ENCODE peak calls at places on chromosomes 7 and 10, in five cellular contexts. Z is tibial nerve, R is PC-9, N is HCT116, J is IMR-90. S is an unnamed sample. For H3K36me3, the result is how much of the 10 kb centered on the place peaks cover.

GRCh38 chr7:63043657-63044543 is 954.7 kb upstream of the ZNF722 start:
- DNase-seq in Z (no peak), R (no peak), N (no peak), J (no peak), S (no peak)

GRCh38 chr10:74825033-74825370 is 1.4 kb upstream of the KAT6B start:
- DNase-seq in Z (no peak), R (no peak), N (no peak), J (no peak), S (no peak)

GRCh38 chr10:104479906-104480579 is 126.4 kb downstream of the CFAP58 start:
- DNase-seq in Z (no peak), R (no peak), N (no peak), J (no peak), S (no peak)

GRCh38 chr10:110750931-110751330 is 106.8 kb downstream of the RBM20 start:
- DNase-seq in Z (no peak), R (no peak), N (no peak), J (no peak), S (no peak)

GRCh38 chr7:23247602-23248335 is 1.2 kb downstream of the GPNMB start:
- DNase-seq in Z (peak), R (no peak), N (no peak), J (no peak), S (no peak)

GRCh38 chr7:39228946-39229345 is 251.2 kb downstream of the POU6F2 start:
- DNase-seq in Z (no peak), R (no peak), N (no peak), J (peak), S (peak)

GRCh38 chr10:103553743-103554487 is 60.4 kb downstream of the NEURL1 start:
- DNase-seq in Z (no peak), R (no peak), N (no peak), J (no peak), S (no peak)

GRCh38 chr7:93011351-93012294 is 106.2 kb downstream of the SAMD9 start:
- DNase-seq in Z (no peak), R (no peak), N (no peak), J (peak), S (peak)

GRCh38 chr10:98267894-98268693 is at the start of gene LOXL4:
- DNase-seq in Z (no peak), R (no peak), N (no peak), J (no peak), S (no peak)

GRCh38 chr10:761376-761775 is 71.9 kb upstream of the DIP2C start:
- DNase-seq in Z (no peak), R (no peak), N (no peak), J (no peak), S (no peak)

GRCh38 chr7:107206706-107207105 is 37.9 kb downstream of the HBP1 start:
- DNase-seq in Z (no peak), R (no peak), N (no peak), J (no peak), S (no peak)

GRCh38 chr10:129193148-129193547 is 273.9 kb upstream of the MGMT start:
- DNase-seq in Z (no peak), R (no peak), N (no peak), J (no peak), S (no peak)

GRCh38 chr7:150665882-150666281 is 19.6 kb upstream of the GIMAP2 start:
- DNase-seq in Z (no peak), R (no peak), N (no peak), J (no peak), S (no peak)

GRCh38 chr7:1351881-1352625 is 107.2 kb downstream of the MICALL2 start:
- DNase-seq in Z (no peak), R (no peak), N (no peak), J (no peak), S (no peak)

GRCh38 chr10:484925-485661 is 204.4 kb downstream of the DIP2C start:
- DNase-seq in Z (no peak), R (no peak), N (no peak), J (no peak), S (no peak)

GRCh38 chr10:74223755-74224530 is 72.9 kb downstream of the ADK start:
- DNase-seq in Z (no peak), R (peak), N (peak), J (peak), S (peak)

GRCh38 chr7:147296986-147297385 is 1180.4 kb downstream of the CNTNAP2 start:
- DNase-seq in Z (no peak), R (no peak), N (no peak), J (no peak), S (no peak)

GRCh38 chr10:59536151-59536550 is 173.5 kb downstream of the SLC16A9 start:
- DNase-seq in Z (no peak), R (no peak), N (no peak), J (peak), S (peak)

GRCh38 chr7:111639894-111640293 is 77.6 kb upstream of the IMMP2L start:
- DNase-seq in Z (no peak), R (no peak), N (no peak), J (peak), S (peak)

GRCh38 chr10:21173964-21174669 is 277.0 kb upstream of the NEBL start:
- DNase-seq in Z (no peak), R (peak), N (peak), J (no peak), S (no peak)

GRCh38 chr7:85750454-85750949 is 563.6 kb upstream of the SEMA3D start:
- DNase-seq in Z (no peak), R (no peak), N (peak), J (peak), S (no peak)
- TF ChIP-seq CTCF in Z (peak), R (peak), N (peak), J (peak), S (peak)

GRCh38 chr10:32349968-32350738 is 3.2 kb upstream of the EPC1 start:
- DNase-seq in Z (no peak), R (no peak), N (no peak), J (no peak), S (no peak)

GRCh38 chr10:32347363-32347735 is 391 bp upstream of the EPC1 start:
- DNase-seq in Z (no peak), R (no peak), N (peak), J (no peak), S (no peak)

GRCh38 chr10:32349199-32349585 is 2.2 kb upstream of the EPC1 start:
- DNase-seq in Z (no peak), R (no peak), N (no peak), J (no peak), S (no peak)

GRCh38 chr10:32346551-32347362 is at the start of gene EPC1:
- DNase-seq in Z (peak), R (peak), N (peak), J (peak), S (peak)

GRCh38 chr10:32348297-32349198 is 1.6 kb upstream of the EPC1 start:
- DNase-seq in Z (no peak), R (peak), N (no peak), J (no peak), S (no peak)
- H3K4me3 ChIP-seq in Z (peak), R (peak), N (no peak), J (no peak), S (no peak)

GRCh38 chr7:26202019-26202985 is 757 bp downstream of the CBX3 start:
- DNase-seq in Z (peak), R (no peak), N (no peak), J (no peak), S (no peak)
- H3K36me3 ChIP-seq in Z (under half), R (half or more), N (half or more), J (under half), S (under half)

DNA sequence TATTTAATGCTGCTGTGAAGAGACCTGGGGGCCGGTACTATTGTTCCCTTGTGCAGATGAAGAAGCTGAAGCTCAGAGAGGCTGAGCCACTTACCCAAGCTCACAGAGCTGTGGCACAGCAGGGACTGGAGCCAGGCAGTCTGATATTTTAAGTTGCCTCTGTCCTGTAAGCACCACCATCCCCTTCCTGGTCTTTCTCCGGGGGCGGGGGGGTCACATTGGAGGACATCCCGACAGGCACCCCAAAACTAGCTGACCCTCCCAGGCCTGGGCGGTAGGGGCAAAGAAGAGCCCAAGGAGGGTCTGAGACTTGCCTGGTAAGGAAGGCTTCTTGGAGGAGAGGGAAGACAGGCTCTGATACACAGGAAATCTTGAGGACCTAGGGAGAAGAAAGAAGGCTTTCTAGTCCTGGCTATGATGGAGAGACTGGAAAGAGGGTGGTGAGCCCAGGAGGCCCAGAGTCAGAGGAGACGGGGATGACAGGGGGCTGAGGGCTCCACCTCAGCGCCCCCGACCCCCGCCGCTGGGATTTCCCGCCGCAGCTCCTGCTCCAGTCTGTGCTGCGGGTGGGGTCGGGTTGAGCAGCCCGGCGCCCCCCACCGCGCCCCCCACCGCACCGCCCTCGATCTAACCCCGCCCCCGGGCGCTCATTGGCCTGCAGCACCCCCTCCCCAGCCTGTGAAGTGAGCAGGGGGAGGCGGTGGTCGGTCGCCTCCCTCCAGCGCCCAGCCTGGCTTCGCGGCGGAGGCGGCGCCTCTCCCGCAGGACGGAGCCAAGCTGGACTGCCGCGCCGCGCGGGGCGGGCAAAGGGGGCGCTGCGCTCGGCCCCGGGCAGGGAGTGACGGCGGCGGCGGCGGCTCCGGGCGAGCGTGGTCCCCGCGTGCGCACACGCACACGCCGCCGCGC is at the start of gene ADCYAP1R1:
- DNase-seq in Z (no peak), R (no peak), N (no peak), J (no peak), S (no peak)
- TF ChIP-seq CTCF in Z (no peak), R (no peak), N (no peak), J (no peak), S (no peak)

GRCh38 chr7:36994456-36995112 is 270.3 kb upstream of the AOAH start:
- DNase-seq in Z (no peak), R (no peak), N (no peak), J (no peak), S (no peak)

GRCh38 chr7:37000514-37000913 is 276.2 kb upstream of the AOAH start:
- DNase-seq in Z (no peak), R (no peak), N (no peak), J (no peak), S (no peak)

GRCh38 chr7:36995776-36996175 is 271.5 kb upstream of the AOAH start:
- DNase-seq in Z (no peak), R (no peak), N (no peak), J (no peak), S (no peak)

GRCh38 chr7:36999851-37000480 is 275.7 kb upstream of the AOAH start:
- DNase-seq in Z (no peak), R (no peak), N (no peak), J (no peak), S (no peak)
- H3K4me3 ChIP-seq in Z (no peak), R (no peak), N (no peak), J (no peak), S (no peak)

GRCh38 chr7:66558201-66558641 is 70.5 kb upstream of the KCTD7 start:
- DNase-seq in Z (no peak), R (no peak), N (no peak), J (no peak), S (no peak)
- H3K36me3 ChIP-seq in Z (under half), R (under half), N (under half), J (under half), S (under half)

S was measured in BJ.